ENCODE peak calls at places on chromosome 6, in ten cellular contexts. N is thyroid gland, L is fibroblast of the aortic adventitia, V is endothelial cell, A is A549, T is BE2C, E is bronchial epithelial cell, O is fibroblast of pulmonary artery, Z is GM10248, I is Calu3. D is an unnamed sample.

GRCh38 chr6:30769088-30769852 is 24.9 kb upstream of the IER3 start:
- DNase-seq in I (peak), O (peak), A (peak), N (peak), T (peak), L (peak), Z (peak), E (peak), V (no peak), D (peak)

GRCh38 chr6:123926000-123926399 is 122.3 kb downstream of the NKAIN2 start:
- DNase-seq in A (no peak), L (no peak), E (peak), V (no peak), I (no peak), Z (no peak), N (no peak), O (no peak), T (no peak), D (no peak)

GRCh38 chr6:34032856-34033255 is 113.0 kb downstream of the GRM4 start:
- DNase-seq in O (no peak), V (no peak), A (no peak), T (no peak), L (no peak), Z (no peak), E (no peak), N (no peak), I (no peak), D (no peak)

GRCh38 chr6:40778186-40778585 is 191.0 kb upstream of the LRFN2 start:
- DNase-seq in V (no peak), T (no peak), A (no peak), I (no peak), N (no peak), E (peak), O (peak), Z (no peak), L (no peak), D (peak)

GRCh38 chr6:1371933-1372332 is 17.4 kb upstream of the FOXF2 start:
- DNase-seq in L (no peak), E (no peak), T (no peak), A (no peak), N (no peak), Z (no peak), I (no peak), O (no peak), V (no peak), D (no peak)

GRCh38 chr6:134730013-134730412 is 219.9 kb downstream of the ALDH8A1 start:
- DNase-seq in T (peak), N (no peak), L (no peak), O (no peak), Z (no peak), I (no peak), A (no peak), V (no peak), E (no peak), D (no peak)

GRCh38 chr6:1659816-1660215 is 50.1 kb downstream of the FOXC1 start:
- DNase-seq in T (no peak), A (no peak), O (no peak), V (no peak), Z (no peak), N (no peak), E (no peak), L (no peak), I (no peak), D (no peak)

GRCh38 chr6:22925920-22926587 is 356.7 kb downstream of the HDGFL1 start:
- DNase-seq in E (no peak), Z (no peak), O (no peak), A (no peak), T (no peak), V (no peak), N (no peak), L (peak), I (no peak), D (no peak)

GRCh38 chr6:159887146-159887545 is 3.6 kb upstream of the MAS1 start:
- DNase-seq in L (no peak), E (no peak), V (no peak), T (no peak), I (no peak), O (no peak), N (no peak), A (no peak), Z (no peak), D (no peak)

GRCh38 chr6:23218751-23219150 is 649.4 kb downstream of the HDGFL1 start:
- DNase-seq in T (peak), N (no peak), L (no peak), A (no peak), V (peak), I (no peak), Z (no peak), E (no peak), O (no peak), D (no peak)

GRCh38 chr6:78598966-78599365 is 268.4 kb upstream of the IRAK1BP1 start:
- DNase-seq in N (no peak), E (peak), I (peak), L (peak), T (no peak), Z (no peak), V (no peak), O (peak), A (peak), D (peak)

GRCh38 chr6:39029156-39030011 is 19.2 kb upstream of the GLP1R start:
- DNase-seq in N (peak), T (peak), E (no peak), A (peak), I (peak), L (no peak), O (peak), V (peak), Z (peak), D (no peak)

GRCh38 chr6:39496951-39497350 is 174.4 kb upstream of the KCNK16 start:
- DNase-seq in E (no peak), I (no peak), L (peak), A (no peak), V (no peak), O (peak), T (no peak), N (peak), Z (no peak), D (no peak)

GRCh38 chr6:95949985-95950384 is 65.8 kb upstream of the FUT9 start:
- DNase-seq in E (no peak), V (no peak), L (no peak), T (no peak), Z (no peak), A (no peak), N (no peak), O (no peak), I (no peak), D (no peak)

GRCh38 chr6:169723991-169724553 is at the start of gene PHF10:
- DNase-seq in V (peak), Z (peak), I (peak), A (no peak), T (peak), E (no peak), L (no peak), N (peak), O (peak), D (no peak)

GRCh38 chr6:132490478-132491204 is 22.3 kb downstream of the STX7 start:
- DNase-seq in A (no peak), I (no peak), Z (no peak), V (no peak), T (no peak), L (peak), E (no peak), O (no peak), N (no peak), D (no peak)

GRCh38 chr6:105781248-105781647 is 304.9 kb upstream of the PRDM1 start:
- DNase-seq in A (no peak), O (no peak), V (no peak), T (no peak), E (peak), N (no peak), L (no peak), I (peak), Z (no peak), D (no peak)

GRCh38 chr6:152748843-152749242 is 1.8 kb upstream of the VIP start:
- DNase-seq in A (no peak), Z (no peak), O (peak), E (peak), N (no peak), T (no peak), L (peak), V (no peak), I (no peak), D (peak)

GRCh38 chr6:6724319-6725119 is 136.0 kb downstream of the LY86 start:
- DNase-seq in L (peak), T (peak), N (peak), E (peak), O (peak), A (peak), Z (peak), I (peak), V (peak), D (peak)

GRCh38 chr6:150231456-150231855 is 88.6 kb downstream of the PPP1R14C start:
- DNase-seq in E (peak), Z (no peak), V (no peak), O (peak), L (peak), T (no peak), A (no peak), I (no peak), N (no peak), D (peak)

GRCh38 chr6:31922942-31923341 is 4.6 kb upstream of the C2 start:
- DNase-seq in Z (no peak), L (peak), O (peak), A (no peak), V (no peak), N (peak), T (no peak), I (peak), E (no peak), D (no peak)

GRCh38 chr6:11473008-11473740 is 64.4 kb upstream of the TMEM170B start:
- DNase-seq in E (no peak), A (no peak), Z (no peak), O (no peak), L (no peak), N (peak), V (no peak), T (no peak), I (no peak), D (no peak)

GRCh38 chr6:25962368-25963127 is at the start of gene TRIM38:
- DNase-seq in L (peak), O (peak), E (peak), N (peak), A (peak), Z (peak), T (no peak), V (peak), I (peak), D (peak)

GRCh38 chr6:147856687-147857086 is 348.2 kb downstream of the SAMD5 start:
- DNase-seq in I (no peak), Z (no peak), E (no peak), T (no peak), O (no peak), A (no peak), N (no peak), L (no peak), V (no peak), D (no peak)

GRCh38 chr6:147214248-147215227 is 10.3 kb downstream of the STXBP5 start:
- DNase-seq in O (no peak), N (no peak), T (no peak), L (no peak), A (no peak), Z (no peak), V (no peak), I (no peak), E (no peak), D (no peak)

GRCh38 chr6:107511410-107512070 is 21.6 kb downstream of the SOBP start:
- DNase-seq in O (no peak), N (no peak), E (no peak), A (no peak), Z (no peak), V (no peak), L (peak), T (no peak), I (no peak), D (no peak)

GRCh38 chr6:119100115-119100514 is 21.7 kb upstream of the FAM184A start:
- DNase-seq in T (no peak), N (no peak), A (no peak), I (no peak), V (no peak), O (no peak), Z (no peak), L (no peak), E (no peak), D (no peak)

GRCh38 chr6:51986864-51987263 is 100.5 kb downstream of the PKHD1 start:
- DNase-seq in L (no peak), I (no peak), O (no peak), N (no peak), E (no peak), T (no peak), A (no peak), V (no peak), Z (no peak), D (no peak)

GRCh38 chr6:20486641-20487040 is 47.6 kb upstream of the CDKAL1 start:
- DNase-seq in N (no peak), Z (no peak), A (no peak), O (no peak), T (no peak), I (no peak), L (no peak), V (no peak), E (no peak), D (no peak)

GRCh38 chr6:42133926-42134325 is 8.5 kb downstream of the C6orf132 start:
- DNase-seq in V (no peak), T (no peak), L (no peak), E (no peak), A (no peak), N (no peak), Z (no peak), O (no peak), I (no peak), D (no peak)
- TF ChIP-seq CTCF in V (no peak), T (no peak), L (no peak), E (no peak), A (no peak), N (no peak), Z (no peak), O (no peak), I (no peak), D (no peak)

GRCh38 chr6:161835426-161836029 is 561.7 kb upstream of the AGPAT4 start:
- DNase-seq in E (no peak), L (no peak), V (no peak), T (peak), Z (no peak), N (no peak), A (no peak), O (no peak), I (no peak), D (no peak)

GRCh38 chr6:161838306-161839035 is 564.6 kb upstream of the AGPAT4 start:
- DNase-seq in L (no peak), V (no peak), Z (no peak), N (peak), I (no peak), A (no peak), O (no peak), T (peak), E (no peak), D (no peak)

GRCh38 chr6:161837449-161837735 is 563.5 kb upstream of the AGPAT4 start:
- DNase-seq in N (no peak), E (no peak), O (no peak), I (no peak), L (no peak), T (no peak), V (no peak), A (no peak), Z (no peak), D (no peak)

GRCh38 chr6:161837854-161838253 is 564.0 kb upstream of the AGPAT4 start:
- DNase-seq in T (no peak), E (peak), O (no peak), I (no peak), V (no peak), Z (no peak), A (no peak), N (no peak), L (no peak), D (no peak)

GRCh38 chr6:161836643-161837448 is 563.0 kb upstream of the AGPAT4 start:
- DNase-seq in T (no peak), I (peak), E (no peak), V (no peak), Z (no peak), N (no peak), L (no peak), O (peak), A (no peak), D (no peak)
- TF ChIP-seq CTCF in T (peak), I (no peak), E (no peak), V (no peak), Z (no peak), N (no peak), L (no peak), O (peak), A (peak), D (no peak)

DNA sequence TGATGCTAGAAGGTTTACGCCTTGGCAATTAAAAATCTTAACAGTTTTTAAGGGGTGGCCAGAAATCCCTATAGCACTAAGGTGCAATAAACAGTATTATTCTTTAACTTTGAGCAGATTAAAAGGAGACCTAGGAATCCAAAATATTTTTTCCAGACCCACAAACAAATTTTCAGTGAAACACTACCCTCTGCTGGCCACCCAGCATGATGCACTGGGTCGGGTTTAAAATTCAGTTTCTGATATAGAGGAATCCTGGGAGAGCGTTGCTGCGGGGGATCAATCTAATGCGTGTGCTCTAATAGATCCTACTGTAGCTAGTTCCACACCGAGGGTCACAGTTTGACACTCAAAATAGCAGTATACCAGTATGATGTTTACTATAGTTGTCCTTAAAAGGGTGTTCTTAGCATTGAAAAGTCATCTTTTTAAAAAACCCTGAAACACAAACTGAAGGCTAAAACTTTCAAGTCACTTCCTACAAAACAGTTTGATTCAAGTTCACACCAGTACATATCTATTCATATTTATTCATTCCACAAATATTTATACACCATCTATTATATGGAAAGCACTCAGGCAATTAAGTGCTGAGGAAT is 10.2 kb downstream of the UBE3D start:
- DNase-seq in O (peak), I (peak), E (no peak), N (peak), L (peak), V (peak), T (peak), A (peak), Z (peak), D (peak)
- TF ChIP-seq CTCF in O (peak), I (peak), E (peak), N (peak), L (peak), V (peak), T (peak), A (peak), Z (peak), D (peak)

DNA sequence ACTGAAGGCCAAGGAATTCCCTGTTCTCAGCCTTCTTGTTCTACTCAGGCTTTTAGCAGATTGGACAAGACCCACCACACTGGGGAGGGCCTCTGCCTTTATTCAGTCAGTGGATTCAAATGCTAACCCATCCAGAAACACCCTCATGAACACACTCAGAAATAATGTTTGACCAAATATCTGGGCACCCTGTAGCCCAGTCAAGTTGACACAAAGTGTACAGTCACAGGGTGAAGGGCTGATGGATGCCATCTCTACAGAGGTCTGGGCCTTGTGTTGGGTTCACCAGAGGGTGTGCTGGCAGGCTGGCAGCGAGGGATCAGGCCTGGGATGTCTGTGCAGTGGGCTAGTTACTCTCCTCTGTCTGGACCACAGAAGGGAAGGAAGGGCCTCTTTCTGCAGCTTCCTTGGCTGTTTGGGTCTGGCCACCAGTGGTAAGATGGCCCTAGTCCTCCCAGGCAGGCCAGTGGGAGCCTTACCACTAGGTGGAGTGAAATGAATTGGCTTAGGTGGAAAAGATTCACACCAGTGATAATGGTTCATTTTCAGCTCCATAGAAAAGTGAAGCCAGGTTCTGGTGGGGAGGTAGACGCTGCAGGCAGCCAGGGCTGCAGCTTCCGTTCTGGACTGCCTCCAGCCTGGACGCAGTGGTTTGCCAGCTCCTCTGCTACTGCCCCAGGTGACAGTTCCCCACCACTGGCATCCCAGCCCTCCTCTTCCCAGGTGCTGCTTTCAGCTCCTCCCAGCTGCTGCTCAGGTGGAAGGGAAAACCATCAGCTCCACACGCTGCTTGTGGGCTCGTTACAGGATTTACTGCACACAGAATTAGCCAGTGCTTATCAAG is 9.2 kb downstream of the TUBB2A start:
- DNase-seq in O (no peak), E (no peak), A (no peak), L (no peak), Z (no peak), T (no peak), I (no peak), N (no peak), V (no peak), D (no peak)
- TF ChIP-seq CTCF in O (no peak), E (no peak), A (no peak), L (no peak), Z (no peak), T (peak), I (no peak), N (no peak), V (no peak), D (peak)